ENCODE peak calls at places on chromosomes 6 and 20, in seven cellular contexts. Y is hepatocyte, D is lower lobe of right lung, C is HCT116, Z is astrocyte of the spinal cord, K is Calu3, W is AG04449. X is an unnamed sample.

GRCh38 chr20:4813839-4814695 is 92.4 kb downstream of the PRND start:
- DNase-seq in K (no peak), C (no peak), D (no peak), W (no peak), Y (no peak), Z (no peak), X (no peak)

GRCh38 chr20:4016349-4017050 is 1.1 kb upstream of the RNF24 start:
- DNase-seq in C (no peak), W (no peak), Z (no peak), D (no peak), Y (no peak), K (no peak), X (no peak)

GRCh38 chr6:22236626-22237414 is 60.0 kb downstream of the PRL start:
- DNase-seq in Y (peak; percentile 25), D (no peak), K (no peak), W (peak; percentile 87), Z (peak; percentile 90), C (no peak), X (peak; percentile 84)

GRCh38 chr6:69917834-69918233 is 51.5 kb downstream of the COL19A1 start:
- DNase-seq in K (peak; percentile 69), W (peak; percentile 10), Y (no peak), D (no peak), Z (peak; percentile 81), C (peak; percentile 45), X (no peak)

GRCh38 chr6:5030596-5031136 is 26.8 kb upstream of the RPP40 start:
- DNase-seq in C (peak; percentile 83), Z (peak; percentile 75), K (peak; percentile 15), D (peak; percentile 83), Y (peak; percentile 89), W (no peak), X (no peak)

GRCh38 chr6:35601331-35602132 is 87.2 kb downstream of the FKBP5 start:
- DNase-seq in W (no peak), C (peak; percentile 72), Z (peak; percentile 95), K (peak; percentile 16), D (no peak), Y (peak; percentile 47), X (peak; percentile 4)

GRCh38 chr6:31888281-31889258 is 8.9 kb downstream of the EHMT2 start:
- DNase-seq in D (no peak), C (no peak), Z (no peak), W (no peak), K (peak; percentile 78), Y (peak; percentile 46), X (no peak)

GRCh38 chr6:127107916-127108315 is 10.6 kb upstream of the RSPO3 start:
- DNase-seq in Z (no peak), D (no peak), Y (no peak), K (no peak), W (no peak), C (no peak), X (no peak)

GRCh38 chr6:34559651-34560365 is 3.7 kb upstream of the SPDEF start:
- DNase-seq in Y (no peak), W (no peak), D (no peak), K (no peak), Z (no peak), C (no peak), X (no peak)

GRCh38 chr6:74807701-74808100 is 398.2 kb downstream of the COL12A1 start:
- DNase-seq in K (no peak), Y (no peak), Z (no peak), C (no peak), W (no peak), D (no peak), X (no peak)

GRCh38 chr20:19590382-19590781 is 167.7 kb upstream of the RIN2 start:
- DNase-seq in D (no peak), C (no peak), W (no peak), Z (no peak), Y (no peak), K (no peak), X (no peak)

GRCh38 chr6:43509984-43510826 is at the start of gene LRRC73:
- DNase-seq in C (peak; percentile 46), Y (peak; percentile 93), W (no peak), K (peak; percentile 96), Z (peak; percentile 72), D (peak; percentile 91), X (peak; percentile 84)

GRCh38 chr6:38714239-38715015 is 684 bp upstream of the DNAH8 start:
- DNase-seq in Y (no peak), C (no peak), Z (no peak), W (no peak), K (no peak), D (no peak), X (no peak)

GRCh38 chr20:53901064-53901463 is 169.3 kb downstream of the BCAS1 start:
- DNase-seq in C (no peak), K (peak; percentile 69), Y (peak; percentile 44), Z (peak; percentile 65), D (no peak), W (peak; percentile 67), X (peak; percentile 77)

GRCh38 chr6:8983202-8983688 is 547.9 kb upstream of the SLC35B3 start:
- DNase-seq in C (peak; percentile 61), D (peak; percentile 60), Z (peak; percentile 59), K (peak; percentile 69), W (no peak), Y (peak; percentile 81), X (no peak)

GRCh38 chr6:46876126-46876525 is 45.6 kb downstream of the ADGRF5 start:
- DNase-seq in Y (no peak), D (peak; percentile 47), W (no peak), K (peak; percentile 83), Z (peak; percentile 80), C (peak; percentile 28), X (peak; percentile 92)

GRCh38 chr20:42276718-42277117 is 658.5 kb upstream of the CHD6 start:
- DNase-seq in Y (no peak), D (no peak), Z (no peak), W (no peak), K (no peak), C (no peak), X (no peak)

GRCh38 chr20:57047281-57048026 is 219.0 kb downstream of the BMP7 start:
- DNase-seq in D (no peak), K (peak; percentile 44), C (no peak), Y (no peak), W (no peak), Z (no peak), X (peak; percentile 77)

GRCh38 chr6:13404115-13404891 is 76.0 kb upstream of the TBC1D7 start:
- DNase-seq in Z (peak; percentile 49), K (no peak), D (no peak), C (no peak), W (no peak), Y (no peak), X (no peak)

GRCh38 chr6:36361071-36361470 is 24.4 kb upstream of the BNIP5 start:
- DNase-seq in C (no peak), Y (no peak), K (no peak), W (no peak), D (no peak), Z (no peak), X (no peak)

GRCh38 chr6:76984572-76984971 is 478.7 kb downstream of the HTR1B start:
- DNase-seq in Z (no peak), Y (no peak), K (no peak), D (no peak), C (no peak), W (no peak), X (no peak)

GRCh38 chr20:3168079-3168828 is 5.1 kb downstream of the LZTS3 start:
- DNase-seq in Z (no peak), D (peak; percentile 77), K (peak; percentile 68), Y (peak; percentile 87), C (no peak), W (no peak), X (peak; percentile 56)

GRCh38 chr6:167543602-167544506 is 219.0 kb downstream of the TTLL2 start:
- DNase-seq in K (no peak), Y (no peak), D (no peak), C (no peak), Z (peak; percentile 74), W (no peak), X (no peak)

GRCh38 chr20:38186788-38187221 is 21.7 kb upstream of the TGM2 start:
- DNase-seq in K (peak; percentile 46), C (peak; percentile 59), W (no peak), D (no peak), Y (no peak), Z (peak; percentile 47), X (peak; percentile 66)

GRCh38 chr6:166655713-166656265 is 28.7 kb upstream of the RPS6KA2 start:
- DNase-seq in D (no peak), K (no peak), C (no peak), Z (no peak), Y (no peak), W (no peak), X (no peak)

GRCh38 chr6:169907419-169908115 is 156.1 kb downstream of the ERMARD start:
- DNase-seq in C (no peak), W (no peak), D (no peak), K (no peak), Z (no peak), Y (no peak), X (no peak)
- TF ChIP-seq CTCF in C (no peak), W (no peak), D (no peak), K (no peak), Z (no peak), Y (no peak), X (no peak)

GRCh38 chr6:119612176-119612870 is 262.8 kb upstream of the MAN1A1 start:
- DNase-seq in D (no peak), Z (no peak), C (no peak), W (no peak), Y (no peak), K (no peak), X (no peak)
- TF ChIP-seq CTCF in D (no peak), Z (peak; percentile 4), C (no peak), W (no peak), Y (no peak), K (no peak), X (no peak)

DNA sequence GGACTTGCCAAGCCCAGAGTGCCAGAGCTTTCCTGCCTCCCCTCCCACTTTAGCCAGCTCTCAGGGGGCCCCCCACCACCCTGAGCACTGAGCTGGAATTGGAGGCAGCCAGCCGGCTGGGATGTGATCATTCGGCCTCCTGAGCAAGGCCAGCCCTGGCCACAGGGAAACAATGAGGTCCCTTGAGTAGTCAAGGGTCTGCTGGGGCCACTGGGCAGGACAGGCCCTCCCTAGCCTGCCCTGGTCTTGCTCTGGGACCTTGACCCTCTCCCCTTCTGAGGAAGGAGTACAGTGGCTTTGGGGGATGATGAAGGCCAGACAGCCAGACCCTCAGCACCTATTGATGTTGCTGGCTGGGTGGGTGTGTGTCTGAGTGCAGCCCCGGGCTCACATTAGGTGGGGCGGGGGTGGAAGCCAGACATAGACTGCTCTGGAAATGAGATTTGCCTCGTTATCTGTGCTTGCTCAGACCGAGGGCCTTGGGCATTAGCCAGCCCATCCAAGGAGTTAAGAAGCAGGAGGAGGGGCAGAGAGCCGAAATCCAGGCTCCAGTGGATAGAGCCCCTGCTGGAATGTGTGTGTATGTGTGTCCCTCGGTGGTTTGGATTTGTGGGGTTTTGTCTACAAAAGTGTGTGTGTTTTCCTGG is 21.3 kb downstream of the CD40 start:
- DNase-seq in W (no peak), D (no peak), Z (no peak), Y (no peak), C (no peak), K (no peak), X (no peak)
- TF ChIP-seq CTCF in W (no peak), D (no peak), Z (no peak), Y (no peak), C (no peak), K (no peak), X (no peak)

DNA sequence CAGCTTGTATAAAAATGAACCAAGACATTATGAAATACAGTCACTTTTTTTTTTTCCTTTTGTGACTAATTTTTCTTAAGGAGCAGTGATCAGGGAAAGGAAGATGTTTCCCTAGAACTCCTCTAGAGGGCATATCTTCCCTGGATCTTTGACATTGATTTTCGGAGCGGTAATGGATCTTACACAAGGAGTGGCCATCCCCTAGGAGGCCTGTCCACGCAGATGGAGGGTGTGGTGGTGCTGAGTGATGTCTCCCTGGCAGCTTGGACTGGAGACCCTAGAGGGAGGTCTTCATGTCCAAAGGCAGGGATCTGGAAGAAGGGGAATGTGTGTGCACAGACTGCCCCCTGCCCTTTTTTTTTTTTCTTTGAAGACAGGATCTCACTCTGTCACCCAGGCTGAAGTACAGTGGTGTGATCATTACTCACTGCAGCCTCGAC is 7.0 kb upstream of the KIFC1 start:
- DNase-seq in Y (peak; percentile 48), C (peak; percentile 72), Z (peak; percentile 60), D (no peak), K (no peak), W (peak; percentile 19), X (no peak)
- TF ChIP-seq CTCF in Y (peak; percentile 39), C (peak; percentile 67), Z (peak; percentile 57), D (no peak), K (peak; percentile 73), W (peak; percentile 42), X (peak; percentile 69)